ENCODE peak calls at places on chromosomes 16 and 17, in seven cellular contexts. E, O, Z, F, S, X and Y are unnamed samples.

GRCh38 chr17:40177275-40177874 is at the start of gene RAPGEFL1:
- DNase-seq in E (peak; percentile 50), O (peak; percentile 55), Z (peak; percentile 57), F (peak; percentile 67), S (peak; percentile 81), X (peak; percentile 91), Y (peak; percentile 64)

GRCh38 chr16:55036371-55036821 is 105.7 kb downstream of the IRX5 start:
- DNase-seq in E (no peak), O (no peak), Z (no peak), F (no peak), S (no peak), X (no peak), Y (no peak)

GRCh38 chr16:30805370-30806169 is 18.6 kb upstream of the ZNF629 start:
- DNase-seq in E (peak; percentile 81), O (peak; percentile 79), Z (peak; percentile 65), F (no peak), S (peak; percentile 65), X (peak; percentile 81), Y (peak; percentile 86)

GRCh38 chr16:87951550-87952538 is 610 bp downstream of the BANP start:
- DNase-seq in E (no peak), O (no peak), Z (peak; percentile 23), F (no peak), S (no peak), X (peak; percentile 47), Y (no peak)

GRCh38 chr17:4072487-4073157 is 70.2 kb downstream of the ZZEF1 start:
- DNase-seq in E (no peak), O (no peak), Z (no peak), F (no peak), S (no peak), X (no peak), Y (no peak)

GRCh38 chr16:49924078-49924477 is 68.2 kb upstream of the ZNF423 start:
- DNase-seq in E (no peak), O (no peak), Z (no peak), F (no peak), S (no peak), X (no peak), Y (no peak)

GRCh38 chr16:23859713-23860269 is 24.0 kb downstream of the PRKCB start:
- DNase-seq in E (no peak), O (no peak), Z (no peak), F (no peak), S (no peak), X (no peak), Y (no peak)

GRCh38 chr16:5205394-5206040 is 107.9 kb upstream of the EEF2KMT start:
- DNase-seq in E (no peak), O (no peak), Z (no peak), F (no peak), S (no peak), X (no peak), Y (no peak)

GRCh38 chr16:4052801-4053662 is 63.2 kb downstream of the ADCY9 start:
- DNase-seq in E (no peak), O (peak; percentile 78), Z (no peak), F (no peak), S (no peak), X (no peak), Y (peak; percentile 73)

GRCh38 chr16:14602443-14602963 is 27.6 kb downstream of the PARN start:
- DNase-seq in E (no peak), O (no peak), Z (no peak), F (no peak), S (no peak), X (no peak), Y (peak; percentile 43)

GRCh38 chr17:1040216-1040600 is 43.3 kb downstream of the TIMM22 start:
- DNase-seq in E (no peak), O (no peak), Z (no peak), F (no peak), S (no peak), X (no peak), Y (no peak)

GRCh38 chr17:75625813-75626486 is 7.3 kb upstream of the SMIM5 start:
- DNase-seq in E (no peak), O (no peak), Z (peak; percentile 54), F (no peak), S (no peak), X (peak; percentile 70), Y (no peak)

GRCh38 chr17:50561796-50562195 is 1.3 kb downstream of the CACNA1G start:
- DNase-seq in E (no peak), O (peak; percentile 18), Z (no peak), F (no peak), S (no peak), X (no peak), Y (no peak)

GRCh38 chr17:17493249-17493985 is 2.8 kb downstream of the RASD1 start:
- DNase-seq in E (no peak), O (no peak), Z (no peak), F (no peak), S (no peak), X (no peak), Y (no peak)

GRCh38 chr17:47948706-47949196 is 7.4 kb downstream of the PNPO start:
- DNase-seq in E (no peak), O (no peak), Z (no peak), F (no peak), S (no peak), X (no peak), Y (no peak)

GRCh38 chr17:57286372-57287105 is 30.2 kb downstream of the MSI2 start:
- DNase-seq in E (no peak), O (no peak), Z (no peak), F (no peak), S (no peak), X (no peak), Y (peak; percentile 46)

GRCh38 chr16:62149646-62150045 is 113.4 kb upstream of the CDH8 start:
- DNase-seq in E (no peak), O (no peak), Z (no peak), F (no peak), S (no peak), X (no peak), Y (no peak)

GRCh38 chr16:88194397-88195020 is 188.2 kb upstream of the ZNF469 start:
- DNase-seq in E (no peak), O (no peak), Z (no peak), F (no peak), S (no peak), X (no peak), Y (peak; percentile 14)

GRCh38 chr16:63461248-63461841 is 1425.1 kb upstream of the CDH8 start:
- DNase-seq in E (no peak), O (peak; percentile 0), Z (peak; percentile 12), F (no peak), S (no peak), X (peak; percentile 42), Y (peak; percentile 34)

GRCh38 chr17:46108550-46109110 is 84.6 kb downstream of the KANSL1 start:
- DNase-seq in E (no peak), O (no peak), Z (no peak), F (no peak), S (no peak), X (no peak), Y (no peak)

GRCh38 chr17:41464682-41465081 is 2.5 kb downstream of the KRT32 start:
- DNase-seq in E (no peak), O (peak; percentile 22), Z (no peak), F (no peak), S (no peak), X (no peak), Y (no peak)

GRCh38 chr16:66898207-66898606 is 17.9 kb downstream of the PDP2 start:
- DNase-seq in E (no peak), O (no peak), Z (no peak), F (no peak), S (no peak), X (no peak), Y (no peak)

GRCh38 chr17:43832168-43832975 is 574 bp downstream of the MPP3 start:
- DNase-seq in E (no peak), O (peak; percentile 76), Z (peak; percentile 35), F (no peak), S (peak; percentile 7), X (peak; percentile 76), Y (no peak)

GRCh38 chr16:71927383-71927782 is 32.1 kb downstream of the IST1 start:
- DNase-seq in E (no peak), O (peak; percentile 11), Z (no peak), F (no peak), S (no peak), X (no peak), Y (peak; percentile 46)

GRCh38 chr17:73455050-73455687 is 143.4 kb upstream of the CDC42EP4 start:
- DNase-seq in E (no peak), O (peak; percentile 16), Z (no peak), F (no peak), S (no peak), X (no peak), Y (no peak)

GRCh38 chr16:55370762-55371482 is 46.9 kb downstream of the IRX6 start:
- DNase-seq in E (peak; percentile 30), O (peak; percentile 51), Z (peak; percentile 16), F (no peak), S (no peak), X (peak; percentile 68), Y (peak; percentile 56)

GRCh38 chr17:29155235-29155965 is 24.8 kb downstream of the MYO18A start:
- DNase-seq in E (no peak), O (peak; percentile 24), Z (no peak), F (no peak), S (peak; percentile 37), X (peak; percentile 45), Y (no peak)

GRCh38 chr17:4332296-4332970 is 34.0 kb downstream of the UBE2G1 start:
- DNase-seq in E (no peak), O (no peak), Z (no peak), F (no peak), S (no peak), X (no peak), Y (no peak)

GRCh38 chr16:5770118-5770517 is 672.5 kb upstream of the EEF2KMT start:
- DNase-seq in E (no peak), O (no peak), Z (no peak), F (no peak), S (no peak), X (no peak), Y (no peak)

GRCh38 chr16:19130852-19131808 is 17.4 kb downstream of the ITPRIPL2 start:
- DNase-seq in E (no peak), O (peak; percentile 45), Z (no peak), F (no peak), S (no peak), X (no peak), Y (peak; percentile 39)

GRCh38 chr16:31435341-31436220 is 7.0 kb downstream of the ZNF843 start:
- DNase-seq in E (no peak), O (no peak), Z (no peak), F (no peak), S (no peak), X (no peak), Y (no peak)

GRCh38 chr16:48559462-48560211 is 50.3 kb downstream of the N4BP1 start:
- DNase-seq in E (no peak), O (no peak), Z (no peak), F (no peak), S (no peak), X (no peak), Y (no peak)

GRCh38 chr17:11391134-11391533 is 150.1 kb downstream of the SHISA6 start:
- DNase-seq in E (no peak), O (no peak), Z (no peak), F (no peak), S (no peak), X (no peak), Y (no peak)

GRCh38 chr16:55735120-55735781 is 79.5 kb downstream of the SLC6A2 start:
- DNase-seq in E (no peak), O (no peak), Z (no peak), F (no peak), S (no peak), X (no peak), Y (no peak)

GRCh38 chr17:45093444-45094110 is 32.5 kb downstream of the NMT1 start:
- DNase-seq in E (no peak), O (no peak), Z (no peak), F (no peak), S (no peak), X (no peak), Y (no peak)